ENCODE peak calls at places on chromosomes 11 and 22, in six cellular contexts. V is A172; X is stimulated activated CD8-positive, alpha-beta memory T cell treated with anti-CD3 and anti-CD28 coated beads, Interleukin-15, amount 100 ng/mL, for 4 hours; H is epithelial cell of proximal tubule; Q is endothelial cell of umbilical vein; B is GM18507. Z is an unnamed sample.

GRCh38 chr11:74179234-74180126 is 8.4 kb downstream of the PPME1 start:
- DNase-seq in B (no peak), X (no peak), H (no peak), V (peak), Q (peak), Z (no peak)

GRCh38 chr22:48740731-48741405 is 1086.8 kb downstream of the BRD1 start:
- DNase-seq in X (no peak), H (no peak), V (no peak), Q (no peak), B (no peak), Z (no peak)

GRCh38 chr11:117633976-117634755 is 162.8 kb downstream of the DSCAML1 start:
- DNase-seq in X (no peak), V (no peak), Q (no peak), B (no peak), H (no peak), Z (no peak)

GRCh38 chr11:120594746-120595145 is 83.2 kb downstream of the GRIK4 start:
- DNase-seq in Q (no peak), B (no peak), H (no peak), V (no peak), X (no peak), Z (no peak)

GRCh38 chr11:78744949-78745348 is 170.3 kb upstream of the NARS2 start:
- DNase-seq in Q (no peak), H (no peak), V (no peak), B (no peak), X (no peak), Z (no peak)

GRCh38 chr11:117443269-117444186 is 115.9 kb downstream of the CEP164 start:
- DNase-seq in Q (no peak), B (no peak), V (no peak), H (no peak), X (no peak), Z (peak)

GRCh38 chr22:48351376-48352085 is 1476.1 kb downstream of the BRD1 start:
- DNase-seq in X (no peak), Q (no peak), B (no peak), H (no peak), V (no peak), Z (no peak)

GRCh38 chr22:29245626-29246385 is 22.0 kb downstream of the RHBDD3 start:
- DNase-seq in V (peak), B (peak), Q (peak), H (no peak), X (peak), Z (peak)

GRCh38 chr11:19432370-19433163 is 191.8 kb upstream of the E2F8 start:
- DNase-seq in Q (no peak), H (no peak), B (no peak), X (no peak), V (peak), Z (no peak)

GRCh38 chr11:124278261-124278660 is 22.1 kb downstream of the OR8G5 start:
- DNase-seq in H (no peak), X (no peak), V (no peak), B (no peak), Q (no peak), Z (no peak)

GRCh38 chr11:121722431-121723256 is 269.9 kb upstream of the SORL1-AS1 start:
- DNase-seq in H (peak), Q (peak), B (no peak), X (no peak), V (peak), Z (no peak)

GRCh38 chr11:74723511-74723910 is 7.7 kb downstream of the CHRDL2 start:
- DNase-seq in B (no peak), V (no peak), X (no peak), Q (no peak), H (no peak), Z (no peak)

GRCh38 chr11:1515082-1516060 is 28.8 kb upstream of the MOB2 start:
- DNase-seq in V (peak), B (peak), X (peak), Q (peak), H (no peak), Z (peak)

GRCh38 chr11:29159552-29160465 is 857.0 kb downstream of the KCNA4 start:
- DNase-seq in V (peak), B (no peak), Q (peak), X (no peak), H (no peak), Z (peak)

GRCh38 chr22:19667872-19668740 is 46.2 kb upstream of the SEPTIN5 start:
- DNase-seq in Q (no peak), H (no peak), X (no peak), B (no peak), V (no peak), Z (no peak)

GRCh38 chr11:134724106-134724778 is 312.2 kb upstream of the B3GAT1 start:
- DNase-seq in H (no peak), B (no peak), V (no peak), X (no peak), Q (no peak), Z (no peak)

Z was measured in KBM-7.